ENCODE peak calls at places on chromosomes 12 and 14, in seven cellular contexts. J, T, F, Z, X, Y and G are unnamed samples.

GRCh38 chr14:105028251-105028927 is 7.5 kb upstream of the CDCA4 start:
- DNase-seq in J (no peak), T (peak; percentile 54), F (no peak), Z (no peak), X (no peak), Y (no peak), G (no peak)

GRCh38 chr14:69464829-69465228 is 19.7 kb upstream of the PLEKHD1 start:
- DNase-seq in J (peak; percentile 17), T (peak; percentile 91), F (no peak), Z (no peak), X (no peak), Y (no peak), G (no peak)

GRCh38 chr12:113096675-113097461 is 38.7 kb downstream of the RASAL1 start:
- DNase-seq in J (no peak), T (no peak), F (no peak), Z (no peak), X (no peak), Y (no peak), G (no peak)

GRCh38 chr12:88299567-88300101 is 157.5 kb downstream of the TMTC3 start:
- DNase-seq in J (no peak), T (peak; percentile 98), F (no peak), Z (no peak), X (no peak), Y (peak; percentile 3), G (peak; percentile 71)

GRCh38 chr12:49804821-49805220 is 23.4 kb downstream of the NCKAP5L start:
- DNase-seq in J (peak; percentile 2), T (no peak), F (no peak), Z (no peak), X (no peak), Y (no peak), G (no peak)

GRCh38 chr12:65977384-65977783 is 153.1 kb downstream of the HMGA2 start:
- DNase-seq in J (no peak), T (no peak), F (no peak), Z (no peak), X (no peak), Y (no peak), G (no peak)

GRCh38 chr14:99274346-99275221 is 2.6 kb upstream of the BCL11B start:
- DNase-seq in J (peak; percentile 65), T (peak; percentile 68), F (no peak), Z (peak; percentile 96), X (peak; percentile 97), Y (peak; percentile 93), G (peak; percentile 14)

GRCh38 chr14:20501346-20501745 is 4.0 kb upstream of the RNASE10 start:
- DNase-seq in J (no peak), T (peak; percentile 77), F (no peak), Z (no peak), X (no peak), Y (no peak), G (no peak)

GRCh38 chr14:39406560-39406959 is 25.7 kb downstream of the FBXO33 start:
- DNase-seq in J (no peak), T (peak; percentile 45), F (no peak), Z (no peak), X (no peak), Y (no peak), G (no peak)

GRCh38 chr12:71438670-71439361 is 782 bp upstream of the LGR5 start:
- DNase-seq in J (peak; percentile 46), T (peak; percentile 16), F (no peak), Z (peak; percentile 26), X (peak; percentile 47), Y (peak; percentile 23), G (no peak)

GRCh38 chr12:53825246-53826081 is 73.7 kb upstream of the CISTR start:
- DNase-seq in J (no peak), T (peak; percentile 25), F (no peak), Z (no peak), X (no peak), Y (peak; percentile 61), G (no peak)

DNA sequence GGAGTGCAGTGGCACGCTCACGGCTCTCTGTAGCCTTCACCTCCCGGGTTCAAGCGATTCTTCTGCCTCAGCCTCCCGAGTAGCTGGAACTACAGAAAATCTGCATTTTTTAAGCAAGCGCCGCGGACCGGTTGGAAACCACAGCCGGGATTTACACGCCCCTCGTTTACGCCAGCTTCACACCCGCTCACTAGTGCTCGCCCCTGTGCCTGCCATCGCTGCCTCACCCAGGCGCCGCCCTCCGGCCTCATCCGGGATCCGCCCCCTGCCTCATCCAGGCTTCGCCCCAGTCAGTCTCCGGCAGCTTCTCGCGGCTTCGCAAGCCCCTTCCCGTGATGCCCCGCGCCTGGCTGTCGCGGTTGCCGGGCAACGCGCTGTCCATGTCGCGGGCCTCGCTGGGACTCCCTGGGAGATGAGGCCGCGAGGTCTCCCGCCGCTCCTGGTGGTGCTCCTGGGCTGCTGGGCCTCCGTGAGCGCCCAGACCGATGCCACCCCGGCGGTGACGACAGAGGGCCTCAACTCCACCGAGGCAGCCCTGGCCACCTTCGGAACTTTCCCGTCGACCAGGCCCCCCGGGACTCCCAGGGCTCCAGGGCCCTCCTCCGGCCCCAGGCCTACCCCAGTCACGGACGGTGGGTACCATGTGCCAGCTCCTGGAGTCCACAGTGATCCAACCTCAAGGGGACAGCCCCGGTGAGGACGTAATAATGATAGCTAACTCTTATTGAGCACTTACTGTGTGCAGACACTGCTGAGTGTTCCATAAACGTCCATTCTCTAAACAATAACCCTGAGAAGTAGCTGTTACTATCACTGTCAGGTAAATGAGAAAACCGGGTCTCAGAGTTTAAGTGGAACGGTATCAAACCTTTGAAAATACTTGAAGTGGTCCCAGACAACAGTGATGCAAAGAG is at the start of gene TCTN1:
- DNase-seq in J (peak; percentile 98), T (peak; percentile 99), F (peak; percentile 95), Z (peak; percentile 98), X (peak; percentile 98), Y (peak; percentile 98), G (peak; percentile 87)
- H2AFZ ChIP-seq in J (peak within 1 kb of the TSS; percentile 89), T (peak within 1 kb of the TSS; percentile 98), F (peak within 1 kb of the TSS; percentile 88), Z (peak within 1 kb of the TSS; percentile 99), X (peak within 1 kb of the TSS; percentile 71), Y (peak within 1 kb of the TSS; percentile 87), G (peak within 1 kb of the TSS; percentile 83)

GRCh38 chr12:13171921-13172859 is 24.3 kb upstream of the EMP1 start:
- DNase-seq in J (no peak), T (peak; percentile 88), F (no peak), Z (peak; percentile 67), X (peak; percentile 34), Y (peak; percentile 83), G (no peak)
- TF ChIP-seq EZH2phosphoT487 in J (no peak), T (no peak), F (no peak), Z (no peak), X (no peak), Y (no peak), G (no peak)

DNA sequence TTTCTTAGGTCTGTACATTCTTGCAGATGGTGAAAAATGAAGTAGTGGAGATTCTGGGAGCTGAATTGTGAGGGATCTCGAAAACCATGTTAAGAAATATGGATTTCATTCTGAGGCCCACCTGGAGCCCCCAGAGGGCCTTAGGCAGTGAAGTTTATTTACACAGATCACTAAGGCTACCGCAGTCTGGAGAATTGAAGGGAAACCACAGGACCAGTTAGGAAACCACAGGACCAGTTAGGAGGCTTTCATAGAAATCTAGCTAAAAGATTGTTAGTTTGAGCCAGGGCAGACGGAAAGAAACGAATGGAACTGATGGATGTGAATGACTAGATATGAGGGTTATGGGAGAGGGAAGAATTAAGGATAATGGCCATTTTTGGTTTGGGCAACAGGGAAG is 7.2 kb downstream of the CBLN3 start:
- DNase-seq in J (no peak), T (no peak), F (no peak), Z (no peak), X (no peak), Y (no peak), G (peak; percentile 42)
- H2AFZ ChIP-seq in J (no peak overlapping the region), T (no peak overlapping the region), F (no peak overlapping the region), Z (no peak overlapping the region), X (no peak overlapping the region), Y (no peak overlapping the region), G (no peak overlapping the region)

GRCh38 chr12:116861331-116861730 is 19.9 kb downstream of the HRK start:
- DNase-seq in J (peak; percentile 84), T (peak; percentile 78), F (peak; percentile 92), Z (no peak), X (peak; percentile 34), Y (peak; percentile 49), G (peak; percentile 45)

GRCh38 chr12:116862167-116862566 is 19.1 kb downstream of the HRK start:
- DNase-seq in J (no peak), T (no peak), F (no peak), Z (no peak), X (no peak), Y (no peak), G (no peak)

GRCh38 chr12:116867523-116867922 is 13.7 kb downstream of the HRK start:
- DNase-seq in J (no peak), T (no peak), F (no peak), Z (peak; percentile 35), X (no peak), Y (no peak), G (no peak)

GRCh38 chr12:116863275-116863767 is 17.9 kb downstream of the HRK start:
- DNase-seq in J (peak; percentile 39), T (peak; percentile 67), F (peak; percentile 53), Z (peak; percentile 82), X (peak; percentile 55), Y (peak; percentile 30), G (no peak)

GRCh38 chr12:116864371-116865160 is 16.7 kb downstream of the HRK start:
- DNase-seq in J (no peak), T (peak; percentile 84), F (no peak), Z (no peak), X (no peak), Y (no peak), G (no peak)
- TF ChIP-seq EZH2phosphoT487 in J (no peak), T (no peak), F (no peak), Z (no peak), X (no peak), Y (no peak), G (no peak)

DNA sequence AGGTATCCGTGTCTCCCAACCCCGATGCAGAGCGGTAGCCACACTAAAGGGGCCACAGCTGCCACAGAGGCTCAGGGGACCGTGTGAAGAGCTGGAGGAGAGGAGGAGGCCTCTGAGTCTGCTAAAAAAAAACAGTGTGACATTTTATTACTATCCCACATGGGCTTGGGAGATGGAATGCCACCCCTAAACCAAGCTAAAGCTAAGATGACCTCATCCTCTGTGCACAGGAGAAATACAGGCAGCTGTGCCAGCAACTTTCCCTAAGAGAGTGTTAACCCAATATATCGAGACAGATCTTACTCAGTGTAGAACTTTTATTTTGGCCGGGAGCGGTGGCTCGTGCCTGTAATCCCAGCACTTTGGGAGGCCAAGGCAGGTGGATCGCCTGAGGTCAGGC is 18.0 kb downstream of the BCL2L14 start:
- DNase-seq in J (no peak), T (peak; percentile 11), F (no peak), Z (no peak), X (no peak), Y (no peak), G (no peak)
- H2AFZ ChIP-seq in J (no peak overlapping the region), T (no peak overlapping the region), F (no peak overlapping the region), Z (no peak overlapping the region), X (no peak overlapping the region), Y (no peak overlapping the region), G (no peak overlapping the region)

GRCh38 chr14:47278233-47278842 is 397.1 kb downstream of the MDGA2 start:
- DNase-seq in J (peak; percentile 20), T (peak; percentile 43), F (peak; percentile 50), Z (peak; percentile 80), X (peak; percentile 73), Y (peak; percentile 74), G (peak; percentile 21)
- TF ChIP-seq EZH2phosphoT487 in J (no peak), T (no peak), F (no peak), Z (no peak), X (no peak), Y (no peak), G (no peak)